ENCODE peak calls at places on chromosomes 7 and 10, in ten cellular contexts. L, H, U, V, Q, O, E, S, X and W are unnamed samples.

GRCh38 chr10:13712799-13713581 is 126.2 kb downstream of the PRPF18 start:
- DNase-seq in H (peak), Q (peak), X (peak), V (peak), L (peak), O (no peak), U (peak), E (peak), S (peak), W (peak)

GRCh38 chr7:143401265-143401664 is 7.4 kb downstream of the EPHA1 start:
- DNase-seq in V (no peak), X (no peak), E (no peak), L (no peak), H (no peak), U (no peak), O (no peak), Q (no peak), S (no peak), W (no peak)

GRCh38 chr7:129855234-129855673 is 97.5 kb downstream of the UBE2H start:
- DNase-seq in O (no peak), X (no peak), L (no peak), V (no peak), U (no peak), Q (no peak), E (no peak), H (no peak), S (peak), W (no peak)

GRCh38 chr7:113483657-113484056 is 365.3 kb upstream of the SMIM30 start:
- DNase-seq in U (no peak), L (no peak), E (no peak), X (peak), Q (no peak), H (no peak), O (no peak), S (no peak), V (no peak), W (no peak)

GRCh38 chr10:99681553-99681952 is 22.2 kb downstream of the ENTPD7 start:
- DNase-seq in E (no peak), U (no peak), Q (no peak), V (no peak), X (no peak), H (no peak), O (no peak), S (peak), L (no peak), W (no peak)

GRCh38 chr7:148702876-148703670 is 4.4 kb downstream of the CUL1 start:
- DNase-seq in S (peak), E (no peak), L (no peak), H (no peak), O (no peak), X (no peak), V (no peak), Q (no peak), U (no peak), W (no peak)

GRCh38 chr10:21720090-21720489 is 186.1 kb downstream of the MLLT10 start:
- DNase-seq in S (peak), E (no peak), O (no peak), L (no peak), X (no peak), U (no peak), H (no peak), V (no peak), Q (peak), W (no peak)

GRCh38 chr10:93440591-93441012 is 41.5 kb downstream of the MYOF start:
- DNase-seq in V (no peak), X (no peak), O (no peak), H (no peak), U (no peak), Q (no peak), S (peak), L (no peak), E (no peak), W (no peak)

GRCh38 chr10:34187201-34187600 is 627.9 kb downstream of the PARD3 start:
- DNase-seq in L (no peak), S (peak), E (no peak), O (no peak), Q (no peak), U (no peak), X (no peak), V (no peak), H (no peak), W (no peak)

GRCh38 chr10:69572159-69573055 is 815 bp downstream of the NEUROG3 start:
- DNase-seq in E (peak), S (no peak), L (no peak), U (no peak), V (no peak), O (no peak), H (no peak), X (peak), Q (no peak), W (no peak)

GRCh38 chr10:107814865-107815487 is 650.5 kb upstream of the SORCS1 start:
- DNase-seq in O (peak), X (no peak), U (peak), E (no peak), H (peak), L (no peak), V (peak), S (peak), Q (peak), W (peak)

GRCh38 chr7:28088032-28088431 is 92.6 kb downstream of the JAZF1 start:
- DNase-seq in Q (no peak), E (no peak), V (no peak), U (no peak), S (peak), L (no peak), X (no peak), H (no peak), O (no peak), W (no peak)

GRCh38 chr10:88755753-88756152 is 4.1 kb upstream of the LIPN start:
- DNase-seq in X (no peak), H (no peak), O (no peak), S (no peak), L (no peak), U (no peak), E (no peak), V (no peak), Q (no peak), W (no peak)

GRCh38 chr7:55026867-55027490 is 8.2 kb downstream of the EGFR start:
- DNase-seq in L (no peak), H (no peak), V (no peak), X (no peak), E (no peak), Q (no peak), O (no peak), S (peak), U (no peak), W (no peak)

GRCh38 chr7:157782041-157782440 is 445.2 kb downstream of the DNAJB6 start:
- DNase-seq in V (no peak), S (no peak), U (no peak), H (no peak), O (no peak), E (no peak), Q (peak), L (no peak), X (no peak), W (no peak)

GRCh38 chr10:132036887-132037675 is 28.7 kb upstream of the JAKMIP3 start:
- DNase-seq in H (peak), S (peak), O (peak), X (no peak), Q (peak), E (no peak), U (no peak), L (peak), V (no peak), W (no peak)

GRCh38 chr7:8217200-8218068 is 44.5 kb downstream of the ICA1 start:
- DNase-seq in H (peak), O (no peak), V (no peak), S (peak), E (no peak), U (no peak), Q (peak), X (no peak), L (peak), W (peak)

GRCh38 chr7:138821912-138822311 is 23.9 kb upstream of the ATP6V0A4 start:
- DNase-seq in X (no peak), S (no peak), L (no peak), O (no peak), H (no peak), Q (no peak), E (no peak), V (no peak), U (no peak), W (no peak)

GRCh38 chr7:38840736-38841460 is 68.1 kb downstream of the VPS41 start:
- DNase-seq in U (no peak), X (no peak), S (peak), H (no peak), Q (no peak), O (no peak), E (no peak), L (peak), V (no peak), W (no peak)

GRCh38 chr10:86348321-86349210 is 18.0 kb downstream of the GRID1 start:
- DNase-seq in O (no peak), L (no peak), S (peak), H (no peak), X (peak), E (no peak), V (no peak), Q (peak), U (no peak), W (no peak)

GRCh38 chr10:76456190-76456589 is 1024.8 kb downstream of the LRMDA start:
- DNase-seq in Q (no peak), X (no peak), O (no peak), S (no peak), L (no peak), U (no peak), H (no peak), E (no peak), V (no peak), W (no peak)

GRCh38 chr7:157736341-157736740 is 399.5 kb downstream of the DNAJB6 start:
- DNase-seq in O (no peak), U (no peak), X (no peak), V (no peak), S (no peak), E (no peak), H (no peak), Q (no peak), L (no peak), W (no peak)